ENCODE peak calls at places on chromosomes 4 and X, in nine cellular contexts. O, P, X, E, K, W, C, N and A are unnamed samples.
A peak's percentile ranks its signal among the peaks of the same experiment; 100 is the strongest.

GRCh38 chr4:1981251-1982055 is 27.3 kb downstream of the NELFA start:
- DNase-seq in X (no peak), O (peak; percentile 25), N (no peak), P (peak; percentile 46), C (no peak), W (no peak), E (peak; percentile 12), K (no peak), A (peak; percentile 12)

GRCh38 chrX:3426552-3426951 is 80.1 kb upstream of the MXRA5 start:
- DNase-seq in C (no peak), W (no peak), E (no peak), P (no peak), X (no peak), N (no peak), O (no peak), K (no peak), A (no peak)

GRCh38 chr4:130210871-130211270 is 1114.9 kb downstream of the C4orf33 start:
- DNase-seq in P (no peak), E (peak; percentile 2), W (no peak), X (no peak), K (no peak), O (no peak), C (peak; percentile 37), N (no peak), A (peak; percentile 13)

GRCh38 chr4:1251773-1252066 is 2.8 kb upstream of the CTBP1 start:
- DNase-seq in K (no peak), O (no peak), P (no peak), C (no peak), W (no peak), E (no peak), X (no peak), N (no peak), A (no peak)

GRCh38 chr4:87633239-87633638 is 16.8 kb upstream of the DMP1 start:
- DNase-seq in E (no peak), O (peak; percentile 29), N (no peak), W (no peak), K (no peak), C (no peak), X (no peak), P (no peak), A (no peak)

GRCh38 chr4:3681191-3681590 is 85.0 kb upstream of the ADRA2C start:
- DNase-seq in X (peak; percentile 32), E (no peak), W (no peak), P (no peak), N (no peak), C (no peak), K (peak; percentile 26), O (no peak), A (no peak)

GRCh38 chr4:27916432-27917184 is 1056.0 kb downstream of the STIM2 start:
- DNase-seq in C (no peak), E (no peak), O (peak; percentile 71), N (no peak), X (no peak), K (no peak), P (no peak), W (no peak), A (no peak)

GRCh38 chr4:156778606-156779005 is 193.0 kb downstream of the PDGFC start:
- DNase-seq in X (no peak), K (no peak), N (no peak), P (no peak), C (peak; percentile 71), E (no peak), O (no peak), W (no peak), A (peak; percentile 26)

GRCh38 chr4:76312457-76312856 is 5.9 kb downstream of the STBD1 start:
- DNase-seq in P (no peak), X (no peak), E (no peak), C (no peak), W (no peak), O (no peak), K (no peak), N (no peak), A (no peak)

GRCh38 chr4:73223258-73223651 is 35.3 kb downstream of the ANKRD17 start:
- DNase-seq in X (no peak), K (no peak), N (no peak), E (no peak), W (no peak), C (no peak), O (no peak), P (no peak), A (no peak)

GRCh38 chrX:46757052-46757451 is 1.9 kb downstream of the SLC9A7 start:
- DNase-seq in W (no peak), X (no peak), K (no peak), N (no peak), P (no peak), O (no peak), E (no peak), C (peak; percentile 9), A (no peak)

GRCh38 chrX:110086916-110087484 is 84.1 kb downstream of the TMEM164 start:
- DNase-seq in X (no peak), W (no peak), E (peak; percentile 59), O (no peak), N (no peak), K (no peak), C (peak; percentile 88), P (no peak), A (peak; percentile 68)

GRCh38 chr4:155403886-155404285 is 27.1 kb upstream of the MAP9 start:
- DNase-seq in E (peak; percentile 36), X (no peak), K (no peak), C (peak; percentile 23), N (no peak), W (no peak), O (peak; percentile 65), P (no peak), A (peak; percentile 45)

GRCh38 chr4:98617358-98618047 is 40.9 kb downstream of the TSPAN5 start:
- DNase-seq in P (no peak), K (no peak), C (no peak), N (no peak), W (no peak), O (no peak), X (no peak), E (no peak), A (no peak)

GRCh38 chr4:18105023-18106011 is 83.8 kb upstream of the LCORL start:
- DNase-seq in K (no peak), X (no peak), C (no peak), N (no peak), E (no peak), O (no peak), P (no peak), W (no peak), A (no peak)

GRCh38 chrX:110852180-110852579 is 56.6 kb upstream of the CHRDL1 start:
- DNase-seq in N (no peak), O (peak; percentile 54), P (no peak), E (no peak), C (no peak), W (no peak), K (no peak), X (no peak), A (peak; percentile 11)

GRCh38 chrX:69088171-69088938 is 76.9 kb downstream of the PJA1 start:
- DNase-seq in W (no peak), K (no peak), P (no peak), N (no peak), X (no peak), C (no peak), O (no peak), E (no peak), A (no peak)

GRCh38 chrX:17923546-17923945 is 62.4 kb upstream of the RAI2 start:
- DNase-seq in O (no peak), K (no peak), E (no peak), P (no peak), C (no peak), X (no peak), W (no peak), N (no peak), A (peak; percentile 7)

DNA sequence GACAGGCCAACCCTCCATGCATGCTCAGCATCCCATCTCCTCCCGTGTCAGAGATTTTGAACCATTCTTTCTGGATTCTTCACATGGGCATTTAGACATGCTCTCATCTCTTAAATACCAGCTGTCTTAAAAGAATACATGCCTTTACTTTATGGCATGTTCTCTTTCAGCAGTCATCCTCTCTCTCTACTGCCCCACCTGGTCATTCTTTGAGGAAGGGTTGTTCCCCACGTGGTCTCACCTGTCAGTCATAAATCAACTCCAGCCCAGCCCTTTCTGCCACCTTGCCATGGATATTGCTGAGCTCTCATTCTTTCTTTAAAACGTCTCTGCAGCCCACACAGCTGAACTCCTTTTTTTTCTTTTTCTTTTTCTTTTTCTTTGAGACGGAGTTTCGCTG is 111.3 kb downstream of the ARHGAP10 start:
- DNase-seq in E (peak; percentile 47), W (no peak), O (no peak), K (no peak), C (no peak), P (no peak), N (no peak), X (no peak), A (peak; percentile 73)
- TF ChIP-seq CTCF in E (peak; percentile 57), W (no peak), O (peak; percentile 15), K (no peak), C (peak; percentile 33), P (no peak), N (no peak), X (peak; percentile 10), A (no peak)

GRCh38 chrX:19987856-19988255 is 3.0 kb downstream of the BCLAF3 start:
- DNase-seq in C (no peak), E (no peak), P (no peak), O (no peak), K (no peak), N (no peak), W (no peak), X (no peak), A (no peak)

GRCh38 chrX:19986531-19986930 is 4.3 kb downstream of the BCLAF3 start:
- DNase-seq in E (no peak), P (no peak), C (no peak), W (no peak), O (no peak), K (no peak), N (no peak), X (no peak), A (no peak)

DNA sequence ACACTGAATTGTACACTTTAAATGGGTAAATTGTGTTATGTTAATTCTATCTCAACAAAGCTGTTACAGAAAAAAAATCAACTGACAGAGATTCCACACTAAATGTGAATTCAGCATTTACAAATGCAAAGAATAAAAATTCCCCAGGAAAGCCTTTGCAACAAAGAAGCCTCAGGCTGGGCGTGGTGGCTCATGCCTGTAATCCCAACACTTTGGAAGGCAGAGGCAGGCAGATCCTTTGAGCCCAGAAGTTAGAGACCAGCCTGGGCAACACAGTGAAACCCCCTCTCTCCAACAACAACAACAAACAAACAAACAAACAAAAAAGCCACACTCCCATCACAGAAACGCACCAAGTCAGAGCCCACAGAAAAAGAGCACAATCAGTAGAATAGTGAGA is 8.9 kb downstream of the BCLAF3 start:
- DNase-seq in O (no peak), W (no peak), N (no peak), E (no peak), P (no peak), X (no peak), C (no peak), K (no peak), A (no peak)
- H3K27ac ChIP-seq in O (no peak overlapping the region), W (no peak overlapping the region), N (no peak overlapping the region), E (no peak overlapping the region), P (no peak overlapping the region), X (no peak overlapping the region), C (no peak overlapping the region), K (no peak overlapping the region), A (no peak overlapping the region)

GRCh38 chr4:70269674-70270073 is 27.3 kb downstream of the CSN3 start:
- DNase-seq in N (no peak), O (peak; percentile 19), P (no peak), K (no peak), C (peak; percentile 0), E (peak; percentile 23), W (no peak), X (no peak), A (no peak)
- TF ChIP-seq CTCF in N (peak; percentile 46), O (peak; percentile 17), P (no peak), K (peak; percentile 12), C (no peak), E (peak; percentile 45), W (no peak), X (no peak), A (no peak)

GRCh38 chr4:145438298-145438697 is 43.4 kb upstream of the SMAD1 start:
- DNase-seq in P (no peak), W (no peak), N (no peak), K (no peak), X (no peak), E (no peak), C (no peak), O (no peak), A (no peak)
- H3K27ac ChIP-seq in P (no peak overlapping the region), W (no peak overlapping the region), N (peak overlapping the region; percentile 55), K (no peak overlapping the region), X (no peak overlapping the region), E (no peak overlapping the region), C (no peak overlapping the region), O (no peak overlapping the region), A (no peak overlapping the region)